ENCODE peak calls at places on chromosome 14, in seven cellular contexts. C is endothelial cell of umbilical vein, I is coronary artery, Q is GM06990, O is psoas muscle, M is colonic mucosa, P is adrenal gland. U is an unnamed sample.

GRCh38 chr14:69475194-69475818 is 9.2 kb upstream of the PLEKHD1 start:
- DNase-seq in P (no peak), M (no peak), C (peak), Q (no peak), O (no peak), I (no peak), U (no peak)

GRCh38 chr14:38187475-38187874 is 20.2 kb upstream of the SSTR1 start:
- DNase-seq in I (no peak), Q (no peak), C (no peak), P (no peak), O (no peak), M (no peak), U (peak)

GRCh38 chr14:101359221-101360044 is 201.9 kb upstream of the DIO3 start:
- DNase-seq in O (peak), I (peak), M (peak), P (no peak), Q (no peak), C (no peak), U (peak)

GRCh38 chr14:96351986-96352385 is 11.2 kb downstream of the ATG2B start:
- DNase-seq in P (no peak), C (no peak), I (no peak), Q (no peak), M (no peak), O (no peak), U (no peak)

GRCh38 chr14:38098074-38098846 is 109.4 kb upstream of the SSTR1 start:
- DNase-seq in M (no peak), P (no peak), C (no peak), Q (no peak), I (no peak), O (no peak), U (no peak)

GRCh38 chr14:97219356-97220017 is 422.3 kb downstream of the VRK1 start:
- DNase-seq in P (no peak), I (no peak), M (no peak), C (no peak), Q (no peak), O (no peak), U (no peak)

GRCh38 chr14:20376071-20376588 is 32.7 kb downstream of the PARP2 start:
- DNase-seq in M (peak), I (no peak), O (no peak), C (no peak), P (no peak), Q (no peak), U (no peak)

GRCh38 chr14:50937325-50937724 is 7.0 kb downstream of the PYGL start:
- DNase-seq in Q (no peak), P (no peak), I (no peak), C (no peak), M (no peak), O (no peak), U (no peak)

GRCh38 chr14:76829650-76830421 is 3.6 kb downstream of the LRRC74A start:
- DNase-seq in P (peak), O (peak), C (no peak), Q (no peak), M (no peak), I (no peak), U (no peak)

GRCh38 chr14:71890541-71890940 is 41.7 kb upstream of the RGS6 start:
- DNase-seq in M (no peak), Q (no peak), O (no peak), C (no peak), I (no peak), P (no peak), U (no peak)

GRCh38 chr14:71891185-71891584 is 41.0 kb upstream of the RGS6 start:
- DNase-seq in C (no peak), O (no peak), M (no peak), I (no peak), Q (no peak), P (no peak), U (no peak)

GRCh38 chr14:71891970-71892369 is 40.3 kb upstream of the RGS6 start:
- DNase-seq in I (no peak), P (no peak), O (no peak), Q (no peak), M (no peak), C (no peak), U (no peak)
- H3K4me3 ChIP-seq in I (no peak), P (no peak), O (no peak), Q (no peak), M (no peak), C (no peak), U (no peak)

GRCh38 chr14:25037032-25037431 is 12.9 kb downstream of the STXBP6 start:
- DNase-seq in O (no peak), P (no peak), I (no peak), C (no peak), M (no peak), Q (no peak), U (no peak)

GRCh38 chr14:25034803-25035681 is 14.9 kb downstream of the STXBP6 start:
- DNase-seq in Q (no peak), I (no peak), C (no peak), P (no peak), O (no peak), M (peak), U (no peak)

GRCh38 chr14:25026476-25027137 is 23.3 kb downstream of the STXBP6 start:
- DNase-seq in C (no peak), O (no peak), M (no peak), I (no peak), Q (no peak), P (no peak), U (no peak)

GRCh38 chr14:25033358-25033757 is 16.6 kb downstream of the STXBP6 start:
- DNase-seq in M (no peak), P (no peak), I (no peak), C (no peak), O (no peak), Q (no peak), U (no peak)

GRCh38 chr14:25032092-25032784 is 17.7 kb downstream of the STXBP6 start:
- DNase-seq in Q (no peak), I (no peak), P (no peak), O (no peak), C (no peak), M (no peak), U (no peak)
- TF ChIP-seq CTCF in Q (peak), I (no peak), P (no peak), O (no peak), C (no peak), M (no peak), U (no peak)

GRCh38 chr14:23568600-23569310 is 1.2 kb upstream of the AP1G2 start:
- DNase-seq in P (peak), O (no peak), Q (no peak), C (no peak), I (no peak), M (no peak), U (no peak)
- H3K4me3 ChIP-seq in P (no peak), O (no peak), Q (no peak), C (no peak), I (no peak), M (no peak), U (no peak)

GRCh38 chr14:56874375-56874774 is 64.1 kb upstream of the OTX2 start:
- DNase-seq in O (no peak), M (peak), C (peak), Q (no peak), P (peak), I (no peak), U (no peak)
- TF ChIP-seq CTCF in O (no peak), M (peak), C (peak), Q (peak), P (no peak), I (no peak), U (no peak)

GRCh38 chr14:66623838-66624237 is 115.9 kb downstream of the GPHN start:
- DNase-seq in Q (no peak), C (no peak), M (no peak), P (no peak), I (no peak), O (no peak), U (no peak)

GRCh38 chr14:66624319-66624937 is 116.5 kb downstream of the GPHN start:
- DNase-seq in P (peak), I (no peak), O (peak), M (peak), C (peak), Q (no peak), U (no peak)

DNA sequence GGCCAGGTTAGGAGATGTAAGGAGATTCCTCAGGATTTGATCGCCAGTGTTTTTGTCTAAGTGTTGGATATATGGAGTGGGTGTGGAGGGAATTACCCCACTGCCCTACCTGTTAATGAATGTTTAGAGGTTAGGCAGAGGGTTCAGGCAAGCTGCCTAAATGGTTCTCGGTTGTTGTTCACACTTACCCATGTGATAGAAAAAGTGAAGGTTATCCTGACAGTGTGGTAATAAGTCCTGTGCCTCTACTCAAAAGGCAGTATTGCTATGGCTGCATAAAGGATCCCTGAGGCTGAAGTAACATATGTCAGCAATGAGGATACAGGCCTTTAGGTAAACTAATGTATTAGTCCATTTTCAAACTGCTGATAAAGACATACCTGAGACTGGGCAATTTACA is 112.0 kb downstream of the GPHN start:
- DNase-seq in P (no peak), C (no peak), M (no peak), I (no peak), O (no peak), Q (no peak), U (no peak)
- H3K4me3 ChIP-seq in P (no peak), C (no peak), M (no peak), I (no peak), O (no peak), Q (no peak), U (no peak)

DNA sequence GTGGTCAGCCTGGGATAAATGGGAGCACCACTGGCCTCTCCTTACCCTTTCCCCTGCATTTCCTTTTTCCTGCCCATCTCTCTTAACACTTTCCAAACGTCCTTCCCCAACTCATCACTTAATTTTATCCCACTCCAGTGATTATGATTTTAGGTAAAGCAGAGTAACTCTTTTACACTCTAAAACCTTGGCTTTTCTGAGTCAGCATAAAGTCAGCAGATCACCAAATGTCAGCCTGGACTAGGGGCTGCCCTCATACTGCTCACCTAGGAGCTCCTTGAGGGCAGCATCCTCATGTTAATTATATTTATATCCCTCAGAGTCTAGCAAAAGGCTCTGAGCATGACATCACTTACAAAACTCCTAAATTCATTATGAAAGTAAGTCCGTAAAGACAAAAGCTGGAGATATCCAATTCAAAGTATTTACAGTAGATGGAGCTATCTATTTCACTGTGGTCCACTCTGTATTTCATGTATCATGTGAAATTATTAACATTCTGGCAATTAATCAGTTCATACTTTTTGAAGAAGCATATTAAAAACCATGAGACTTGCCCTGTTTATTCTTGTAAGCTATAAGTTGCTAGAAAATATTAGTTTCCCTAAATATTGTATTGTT is 17.0 kb upstream of the DICER1 start:
- DNase-seq in P (no peak), O (no peak), I (peak), C (peak), M (no peak), Q (no peak), U (no peak)
- TF ChIP-seq CTCF in P (no peak), O (no peak), I (no peak), C (no peak), M (no peak), Q (no peak), U (no peak)

DNA sequence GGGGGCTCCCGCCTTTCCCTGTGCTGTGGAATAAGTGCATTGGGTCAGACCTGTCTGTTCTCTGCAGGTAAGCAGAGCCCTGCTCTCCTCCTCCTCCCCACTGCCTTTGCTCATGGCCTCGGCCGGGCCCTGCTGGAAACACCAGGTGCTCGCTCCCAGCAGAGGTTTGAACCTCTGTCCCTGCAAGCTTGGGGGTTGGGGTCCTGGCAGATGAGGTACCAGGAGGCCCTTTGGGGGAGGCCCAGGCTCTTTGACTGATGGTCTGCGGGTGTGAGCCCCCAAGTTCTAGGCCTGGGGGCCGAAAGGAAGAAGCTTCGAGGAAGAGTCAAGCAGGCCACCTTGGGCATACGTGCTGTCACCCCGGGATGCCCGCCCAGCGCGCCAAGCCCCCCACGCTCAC is 22.1 kb upstream of the CEP170B start:
- DNase-seq in M (no peak), Q (no peak), C (no peak), P (no peak), I (no peak), O (no peak), U (no peak)
- H3K4me3 ChIP-seq in M (no peak), Q (no peak), C (no peak), P (no peak), I (peak), O (peak), U (no peak)

GRCh38 chr14:36281309-36281708 is 39.1 kb downstream of the MBIP start:
- DNase-seq in P (no peak), Q (no peak), I (no peak), O (no peak), M (no peak), C (no peak), U (no peak)
- TF ChIP-seq CTCF in P (no peak), Q (no peak), I (no peak), O (no peak), M (no peak), C (no peak), U (no peak)